ENCODE peak calls at places on chromosome 7, in four cellular contexts. N, F, P and M are unnamed samples.

GRCh38 chr7:76303057-76303828 is 770 bp downstream of the HSPB1 start:
- DNase-seq in N (peak; percentile 95), F (peak; percentile 86), P (peak; percentile 93), M (peak; percentile 93)

GRCh38 chr7:4879401-4880081 is 4.0 kb downstream of the RADIL start:
- DNase-seq in N (no peak), F (no peak), P (no peak), M (no peak)

GRCh38 chr7:71735961-71736556 is 604.1 kb downstream of the GALNT17 start:
- DNase-seq in N (peak; percentile 86), F (peak; percentile 51), P (peak; percentile 68), M (peak; percentile 21)

GRCh38 chr7:30727061-30727945 is 24.6 kb upstream of the INMT start:
- DNase-seq in N (no peak), F (no peak), P (no peak), M (no peak)

GRCh38 chr7:31553636-31554035 is 39.7 kb downstream of the ITPRID1 start:
- DNase-seq in N (no peak), F (no peak), P (no peak), M (no peak)

GRCh38 chr7:12554421-12554820 is 16.1 kb upstream of the SCIN start:
- DNase-seq in N (no peak), F (no peak), P (no peak), M (no peak)

GRCh38 chr7:50092579-50093411 is at the start of gene ZPBP:
- DNase-seq in N (peak; percentile 41), F (peak; percentile 18), P (peak; percentile 27), M (no peak)

GRCh38 chr7:49001610-49002033 is 77.3 kb downstream of the CDC14C start:
- DNase-seq in N (peak; percentile 68), F (peak; percentile 20), P (peak; percentile 14), M (peak; percentile 10)

GRCh38 chr7:144632724-144633123 is 203.1 kb downstream of the TPK1 start:
- DNase-seq in N (no peak), F (no peak), P (no peak), M (no peak)

GRCh38 chr7:101390901-101391301 is 28.2 kb downstream of the COL26A1 start:
- DNase-seq in N (peak; percentile 56), F (peak; percentile 91), P (no peak), M (no peak)
- TF ChIP-seq NR3C1 in N (no peak), F (no peak), P (no peak), M (no peak)

GRCh38 chr7:21256310-21256877 is 171.5 kb upstream of the SP4 start:
- DNase-seq in N (no peak), F (peak; percentile 31), P (no peak), M (peak; percentile 6)

GRCh38 chr7:21260939-21261338 is 166.9 kb upstream of the SP4 start:
- DNase-seq in N (no peak), F (no peak), P (no peak), M (no peak)

GRCh38 chr7:21261627-21262564 is 166.0 kb upstream of the SP4 start:
- DNase-seq in N (peak; percentile 58), F (peak; percentile 32), P (peak; percentile 30), M (peak; percentile 16)
- TF ChIP-seq NR3C1 in N (no peak), F (no peak), P (no peak), M (no peak)

GRCh38 chr7:473211-473734 is 46.4 kb downstream of the PDGFA start:
- DNase-seq in N (peak; percentile 11), F (no peak), P (no peak), M (no peak)

GRCh38 chr7:473870-474604 is 45.6 kb downstream of the PDGFA start:
- DNase-seq in N (no peak), F (no peak), P (no peak), M (no peak)

GRCh38 chr7:475425-475728 is 44.3 kb downstream of the PDGFA start:
- DNase-seq in N (no peak), F (no peak), P (no peak), M (no peak)

GRCh38 chr7:475951-476441 is 43.6 kb downstream of the PDGFA start:
- DNase-seq in N (no peak), F (no peak), P (no peak), M (no peak)

DNA sequence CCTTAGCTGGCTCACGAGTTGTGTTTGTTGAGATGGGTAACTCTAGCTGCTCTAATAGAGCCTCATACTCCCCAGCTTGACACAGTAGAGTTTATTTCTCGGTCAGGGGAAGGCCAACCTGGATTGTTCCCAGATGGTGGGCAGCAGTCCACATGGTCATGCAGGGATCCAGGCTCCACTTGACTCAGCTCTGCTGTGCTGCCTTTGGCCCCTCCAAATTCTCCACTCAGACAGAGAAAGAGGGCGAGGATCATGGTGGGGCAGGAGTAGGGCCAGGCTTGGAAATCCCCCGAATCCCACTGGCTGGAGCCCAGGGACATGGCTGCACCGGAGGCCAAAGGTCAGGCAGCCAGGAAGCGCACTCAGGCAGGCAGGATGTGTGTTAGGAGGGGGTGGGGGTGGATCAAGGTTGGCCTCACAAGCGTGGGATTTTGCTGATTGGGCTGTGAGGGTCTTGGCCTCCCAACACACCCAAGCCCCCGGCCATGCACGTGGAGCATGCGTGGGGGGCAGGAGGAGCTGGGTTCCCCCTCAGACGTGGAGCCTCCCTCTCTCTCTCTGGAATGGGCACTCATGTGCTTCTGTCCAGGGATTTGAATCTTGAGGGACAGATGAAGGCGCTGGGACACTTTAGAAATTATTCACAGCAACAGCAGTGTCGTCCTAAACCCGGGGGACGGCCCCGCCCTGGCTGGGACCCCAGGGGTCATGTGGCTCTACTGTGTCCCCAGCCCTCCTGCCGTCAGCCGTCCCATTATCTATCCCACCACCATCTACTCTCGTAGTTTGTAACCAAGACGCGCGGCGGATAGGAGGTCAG is 44.8 kb downstream of the PDGFA start:
- DNase-seq in N (peak; percentile 6), F (no peak), P (no peak), M (no peak)
- TF ChIP-seq NR3C1 in N (no peak), F (no peak), P (no peak), M (no peak)

DNA sequence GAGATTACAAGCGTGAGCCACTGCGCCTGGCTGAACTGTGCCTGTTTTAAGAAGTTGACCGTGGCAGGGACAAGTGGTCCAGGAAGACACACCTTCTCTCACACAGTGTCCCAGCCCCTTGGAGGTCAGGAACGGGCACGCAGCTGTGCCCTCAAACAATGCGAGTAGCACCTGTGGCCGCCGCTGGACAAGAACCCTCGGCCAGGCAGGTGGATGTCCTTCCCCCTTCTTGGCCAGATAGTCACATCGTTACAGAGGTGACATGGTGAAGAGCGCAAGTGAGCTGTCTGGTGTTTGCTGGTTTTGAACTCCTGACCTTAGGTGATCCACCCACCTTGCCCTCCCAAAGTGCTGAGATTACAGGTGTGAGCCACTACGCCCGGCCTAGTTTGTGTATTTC is 8.8 kb downstream of the ZFAND2A start:
- DNase-seq in N (no peak), F (no peak), P (no peak), M (no peak)
- TF ChIP-seq NR3C1 in N (no peak), F (no peak), P (no peak), M (no peak)

GRCh38 chr7:123271231-123271630 is 71.5 kb upstream of the SLC13A1 start:
- DNase-seq in N (no peak), F (no peak), P (no peak), M (no peak)
- TF ChIP-seq NR3C1 in N (no peak), F (no peak), P (no peak), M (no peak)

DNA sequence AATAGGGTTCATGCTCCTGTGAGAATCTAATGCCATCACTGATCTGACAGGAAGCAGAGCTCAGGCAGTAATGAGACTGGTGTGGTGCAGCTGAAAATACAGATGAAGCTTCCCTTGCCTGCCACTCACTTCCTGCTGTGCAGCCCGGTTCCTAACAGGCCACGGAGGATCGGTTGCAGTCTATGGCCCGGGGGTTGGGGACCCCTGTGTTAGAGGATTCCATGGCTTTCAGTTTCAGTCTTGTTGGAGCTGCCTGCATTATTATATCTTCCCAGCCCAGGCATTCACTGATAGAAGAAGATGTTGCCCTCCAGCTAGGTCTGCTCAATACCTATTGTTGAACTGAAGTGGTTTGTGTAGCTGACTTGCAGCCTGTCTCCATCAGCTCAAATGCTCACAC is 1298.8 kb downstream of the TYW1 start:
- DNase-seq in N (no peak), F (no peak), P (no peak), M (no peak)
- TF ChIP-seq NR3C1 in N (no peak), F (no peak), P (no peak), M (no peak)

GRCh38 chr7:139681463-139681755 is 96.4 kb downstream of the HIPK2 start:
- DNase-seq in N (no peak), F (no peak), P (peak; percentile 49), M (no peak)

GRCh38 chr7:139681812-139682135 is 96.0 kb downstream of the HIPK2 start:
- DNase-seq in N (no peak), F (no peak), P (no peak), M (no peak)

GRCh38 chr7:139682136-139683013 is 95.4 kb downstream of the HIPK2 start:
- DNase-seq in N (no peak), F (peak; percentile 61), P (no peak), M (peak; percentile 36)

GRCh38 chr7:139680676-139681462 is 96.9 kb downstream of the HIPK2 start:
- DNase-seq in N (no peak), F (no peak), P (peak; percentile 64), M (peak; percentile 90)

GRCh38 chr7:139683137-139683871 is 94.5 kb downstream of the HIPK2 start:
- DNase-seq in N (no peak), F (no peak), P (no peak), M (no peak)
- TF ChIP-seq NR3C1 in N (no peak), F (no peak), P (no peak), M (no peak)